ENCODE peak calls at places on chromosome 9, in seven cellular contexts. X, F, S, G, Z, J and A are unnamed samples.

GRCh38 chr9:6413365-6414263 is 615 bp downstream of the UHRF2 start:
- DNase-seq in F (no peak), Z (no peak), X (no peak), J (no peak), S (peak), G (peak), A (peak)

GRCh38 chr9:109267555-109267954 is 53.3 kb downstream of the EPB41L4B start:
- DNase-seq in F (no peak), S (no peak), G (no peak), J (no peak), X (no peak), Z (no peak), A (no peak)

GRCh38 chr9:13811876-13812275 is 502.1 kb downstream of the NFIB start:
- DNase-seq in X (no peak), Z (no peak), S (no peak), J (no peak), G (no peak), F (no peak), A (no peak)

GRCh38 chr9:109467936-109468335 is 30.2 kb downstream of the PTPN3 start:
- DNase-seq in S (no peak), X (no peak), J (no peak), G (no peak), F (no peak), Z (no peak), A (no peak)

GRCh38 chr9:133089271-133089671 is 27.5 kb downstream of the CEL start:
- DNase-seq in J (peak), X (no peak), F (no peak), S (no peak), G (no peak), Z (no peak), A (no peak)

GRCh38 chr9:120383999-120384924 is 195.7 kb downstream of the CDK5RAP2 start:
- DNase-seq in G (no peak), X (no peak), S (peak), F (no peak), Z (no peak), J (no peak), A (no peak)

GRCh38 chr9:127546125-127546832 is 65.8 kb upstream of the STXBP1 start:
- DNase-seq in J (no peak), X (no peak), Z (peak), F (no peak), G (no peak), S (no peak), A (no peak)

GRCh38 chr9:75950983-75951382 is 60.5 kb downstream of the PCSK5 start:
- DNase-seq in F (no peak), X (no peak), G (no peak), Z (no peak), J (no peak), S (peak), A (no peak)

GRCh38 chr9:93477397-93477796 is 24.0 kb upstream of the FAM120AOS start:
- DNase-seq in J (no peak), S (no peak), Z (no peak), G (no peak), X (no peak), F (no peak), A (no peak)

GRCh38 chr9:17204611-17205165 is 69.8 kb downstream of the CNTLN start:
- DNase-seq in S (no peak), X (no peak), J (no peak), Z (no peak), F (no peak), G (no peak), A (no peak)

GRCh38 chr9:22216730-22217160 is 207.6 kb upstream of the CDKN2B start:
- DNase-seq in F (no peak), J (no peak), S (no peak), X (no peak), G (no peak), Z (no peak), A (no peak)

GRCh38 chr9:14366071-14366470 is 52.1 kb upstream of the NFIB start:
- DNase-seq in X (no peak), F (peak), G (no peak), Z (no peak), J (no peak), S (no peak), A (no peak)

GRCh38 chr9:124708633-124709032 is 62.5 kb downstream of the NR6A1 start:
- DNase-seq in F (no peak), G (no peak), Z (peak), X (no peak), S (no peak), J (no peak), A (no peak)

GRCh38 chr9:36566813-36567217 is 5.9 kb upstream of the MELK start:
- DNase-seq in F (no peak), S (peak), X (no peak), Z (peak), J (no peak), G (no peak), A (peak)

GRCh38 chr9:125343518-125344284 is 82.1 kb downstream of the GAPVD1 start:
- DNase-seq in S (no peak), X (no peak), F (peak), J (no peak), Z (peak), G (no peak), A (no peak)

GRCh38 chr9:79325501-79325900 is 246.3 kb upstream of the TLE4 start:
- DNase-seq in Z (no peak), G (no peak), S (no peak), J (no peak), X (no peak), F (peak), A (no peak)

GRCh38 chr9:32942755-32943460 is 58.5 kb downstream of the APTX start:
- DNase-seq in S (no peak), Z (no peak), F (no peak), X (no peak), J (no peak), G (no peak), A (no peak)